ENCODE peak calls at places on chromosomes 4 and X, in nine cellular contexts. O is NCI-H345; B is A172; G is HEK293T; M is nephron progenitor cell; T is AG09309; J is activated CD4-positive, CD25-positive, alpha-beta regulatory T cell treated with anti-CD3 and anti-CD28 coated beads, Interleukin-2, amount 50 U/mL, for 16 hours; D is memory B cell; E is neuronal stem cell. U is an unnamed sample.

GRCh38 chr4:5635826-5636196 is 72.5 kb downstream of the EVC2 start:
- DNase-seq in O (no peak), B (peak), G (no peak), M (no peak), T (peak), J (no peak), D (no peak), E (no peak), U (no peak)

GRCh38 chr4:54098375-54098774 is 1.6 kb upstream of the GSX2 start:
- DNase-seq in O (no peak), B (no peak), G (no peak), M (no peak), T (no peak), J (no peak), D (no peak), E (no peak), U (no peak)

GRCh38 chr4:5785806-5786680 is 75.0 kb downstream of the EVC start:
- DNase-seq in O (no peak), B (peak), G (no peak), M (no peak), T (peak), J (no peak), D (no peak), E (no peak), U (no peak)

GRCh38 chr4:76803522-76803921 is 94.4 kb downstream of the SOWAHB start:
- DNase-seq in O (no peak), B (peak), G (peak), M (no peak), T (peak), J (no peak), D (no peak), E (no peak), U (no peak)

GRCh38 chr4:57039345-57039744 is 60.6 kb downstream of the POLR2B start:
- DNase-seq in O (no peak), B (no peak), G (no peak), M (no peak), T (no peak), J (no peak), D (no peak), E (no peak), U (no peak)

GRCh38 chr4:127965803-127966175 is 583 bp downstream of the ABHD18 start:
- DNase-seq in O (peak), B (peak), G (peak), M (no peak), T (no peak), J (peak), D (peak), E (no peak), U (peak)

GRCh38 chr4:4206204-4206603 is 20.5 kb downstream of the OTOP1 start:
- DNase-seq in O (no peak), B (no peak), G (no peak), M (no peak), T (no peak), J (no peak), D (no peak), E (no peak), U (no peak)

GRCh38 chr4:3248811-3249661 is at the start of gene MSANTD1:
- DNase-seq in O (no peak), B (no peak), G (no peak), M (peak), T (no peak), J (no peak), D (no peak), E (no peak), U (no peak)

GRCh38 chrX:77076896-77077295 is 370.3 kb upstream of the FGF16 start:
- DNase-seq in O (no peak), B (no peak), G (no peak), M (no peak), T (no peak), J (no peak), D (no peak), E (no peak), U (no peak)

U was measured in activated CD8-positive, alpha-beta memory T cell treated with anti-CD3 and anti-CD28 coated beads for 4 hours.